ENCODE peak calls at places on chromosomes 2 and 18, in five cellular contexts. One of them, this sample, is unnamed.

GRCh38 chr2:227335713-227336112 is 10.7 kb downstream of the MFF start:
- DNase-seq in HEK293T: no peak
- DNase-seq in activated CD4-positive, alpha-beta T cell treated with anti-CD3 and anti-CD28 coated beads for 4 hours: no peak
- DNase-seq in GM19239: no peak
- DNase-seq in activated gamma-delta T cell: no peak
- DNase-seq in this sample: no peak

GRCh38 chr2:45024600-45025291 is 15.5 kb upstream of the SIX2 start:
- DNase-seq in HEK293T: no peak
- DNase-seq in activated CD4-positive, alpha-beta T cell treated with anti-CD3 and anti-CD28 coated beads for 4 hours: no peak
- DNase-seq in GM19239: no peak
- DNase-seq in activated gamma-delta T cell: no peak
- DNase-seq in this sample: no peak

GRCh38 chr2:8148260-8148880 is 533.5 kb upstream of the ID2 start:
- DNase-seq in HEK293T: no peak
- DNase-seq in activated CD4-positive, alpha-beta T cell treated with anti-CD3 and anti-CD28 coated beads for 4 hours: no peak
- DNase-seq in GM19239: no peak
- DNase-seq in activated gamma-delta T cell: no peak
- DNase-seq in this sample: no peak

GRCh38 chr2:73426161-73426560 is 40.5 kb downstream of the ALMS1 start:
- DNase-seq in HEK293T: no peak
- DNase-seq in activated CD4-positive, alpha-beta T cell treated with anti-CD3 and anti-CD28 coated beads for 4 hours: no peak
- DNase-seq in GM19239: no peak
- DNase-seq in activated gamma-delta T cell: no peak
- DNase-seq in this sample: no peak

GRCh38 chr2:28681216-28681981 is 70.2 kb upstream of the PPP1CB start:
- DNase-seq in HEK293T: no peak
- DNase-seq in activated CD4-positive, alpha-beta T cell treated with anti-CD3 and anti-CD28 coated beads for 4 hours: peak; percentile 58
- DNase-seq in GM19239: peak; percentile 66
- DNase-seq in activated gamma-delta T cell: no peak
- DNase-seq in this sample: peak; percentile 13

GRCh38 chr18:12907258-12907925 is 23.4 kb upstream of the PTPN2 start:
- DNase-seq in HEK293T: no peak
- DNase-seq in activated CD4-positive, alpha-beta T cell treated with anti-CD3 and anti-CD28 coated beads for 4 hours: no peak
- DNase-seq in GM19239: no peak
- DNase-seq in activated gamma-delta T cell: no peak
- DNase-seq in this sample: no peak

GRCh38 chr2:148926291-148926961 is 51.4 kb downstream of the KIF5C start:
- DNase-seq in HEK293T: peak; percentile 68
- DNase-seq in activated CD4-positive, alpha-beta T cell treated with anti-CD3 and anti-CD28 coated beads for 4 hours: peak; percentile 34
- DNase-seq in GM19239: peak; percentile 36
- DNase-seq in activated gamma-delta T cell: no peak
- DNase-seq in this sample: peak; percentile 24

GRCh38 chr2:127382836-127383235 is 4.9 kb downstream of the MAP3K2 start:
- DNase-seq in HEK293T: no peak
- DNase-seq in activated CD4-positive, alpha-beta T cell treated with anti-CD3 and anti-CD28 coated beads for 4 hours: no peak
- DNase-seq in GM19239: no peak
- DNase-seq in activated gamma-delta T cell: no peak
- DNase-seq in this sample: no peak

GRCh38 chr18:22176282-22176621 is 6.9 kb downstream of the GATA6 start:
- DNase-seq in HEK293T: no peak
- DNase-seq in activated CD4-positive, alpha-beta T cell treated with anti-CD3 and anti-CD28 coated beads for 4 hours: no peak
- DNase-seq in GM19239: no peak
- DNase-seq in activated gamma-delta T cell: no peak
- DNase-seq in this sample: no peak

GRCh38 chr2:99066075-99066557 is 75.4 kb upstream of the C2orf15 start:
- DNase-seq in HEK293T: peak; percentile 27
- DNase-seq in activated CD4-positive, alpha-beta T cell treated with anti-CD3 and anti-CD28 coated beads for 4 hours: no peak
- DNase-seq in GM19239: no peak
- DNase-seq in activated gamma-delta T cell: no peak
- DNase-seq in this sample: no peak

GRCh38 chr2:47237375-47238357 is 82.6 kb upstream of the STPG4 start:
- DNase-seq in HEK293T: peak; percentile 58
- DNase-seq in activated CD4-positive, alpha-beta T cell treated with anti-CD3 and anti-CD28 coated beads for 4 hours: no peak
- DNase-seq in GM19239: no peak
- DNase-seq in activated gamma-delta T cell: no peak
- DNase-seq in this sample: no peak

GRCh38 chr2:151269798-151270568 is 8.3 kb upstream of the RBM43 start:
- DNase-seq in HEK293T: no peak
- DNase-seq in activated CD4-positive, alpha-beta T cell treated with anti-CD3 and anti-CD28 coated beads for 4 hours: no peak
- DNase-seq in GM19239: no peak
- DNase-seq in activated gamma-delta T cell: no peak
- DNase-seq in this sample: no peak

GRCh38 chr18:24212939-24213338 is 74.1 kb downstream of the CABYR start:
- DNase-seq in HEK293T: no peak
- DNase-seq in activated CD4-positive, alpha-beta T cell treated with anti-CD3 and anti-CD28 coated beads for 4 hours: no peak
- DNase-seq in GM19239: no peak
- DNase-seq in activated gamma-delta T cell: no peak
- DNase-seq in this sample: no peak

GRCh38 chr2:28626891-28627421 is 124.7 kb upstream of the PPP1CB start:
- DNase-seq in HEK293T: no peak
- DNase-seq in activated CD4-positive, alpha-beta T cell treated with anti-CD3 and anti-CD28 coated beads for 4 hours: no peak
- DNase-seq in GM19239: no peak
- DNase-seq in activated gamma-delta T cell: no peak
- DNase-seq in this sample: no peak

GRCh38 chr2:213065583-213066444 is 85.6 kb downstream of the IKZF2 start:
- DNase-seq in HEK293T: peak; percentile 13
- DNase-seq in activated CD4-positive, alpha-beta T cell treated with anti-CD3 and anti-CD28 coated beads for 4 hours: no peak
- DNase-seq in GM19239: no peak
- DNase-seq in activated gamma-delta T cell: no peak
- DNase-seq in this sample: no peak

GRCh38 chr18:487371-487770 is 13.1 kb downstream of the COLEC12 start:
- DNase-seq in HEK293T: no peak
- DNase-seq in activated CD4-positive, alpha-beta T cell treated with anti-CD3 and anti-CD28 coated beads for 4 hours: no peak
- DNase-seq in GM19239: no peak
- DNase-seq in activated gamma-delta T cell: no peak
- DNase-seq in this sample: no peak

GRCh38 chr2:29012211-29012681 is 31.1 kb downstream of the TOGARAM2 start:
- DNase-seq in HEK293T: no peak
- DNase-seq in activated CD4-positive, alpha-beta T cell treated with anti-CD3 and anti-CD28 coated beads for 4 hours: peak; percentile 23
- DNase-seq in GM19239: no peak
- DNase-seq in activated gamma-delta T cell: peak; percentile 27
- DNase-seq in this sample: no peak

GRCh38 chr18:49510393-49511115 is 23.5 kb upstream of the C18orf32 start:
- DNase-seq in HEK293T: peak; percentile 50
- DNase-seq in activated CD4-positive, alpha-beta T cell treated with anti-CD3 and anti-CD28 coated beads for 4 hours: peak; percentile 42
- DNase-seq in GM19239: peak; percentile 38
- DNase-seq in activated gamma-delta T cell: no peak
- DNase-seq in this sample: peak; percentile 31